ENCODE peak calls at places on chromosome 16, in four cellular contexts. S, O, C and R are unnamed samples.

GRCh38 chr16:2713985-2714774 is 5.8 kb downstream of the PRSS27 start:
- DNase-seq in S (no peak), O (no peak), C (no peak), R (no peak)

GRCh38 chr16:2663553-2664521 is 18.5 kb upstream of the KCTD5 start:
- DNase-seq in S (no peak), O (peak), C (peak), R (peak)

GRCh38 chr16:84717484-84717883 is 17.7 kb downstream of the USP10 start:
- DNase-seq in S (no peak), O (no peak), C (no peak), R (no peak)

GRCh38 chr16:1309888-1310831 is 724 bp downstream of the UBE2I start:
- DNase-seq in S (peak), O (peak), C (peak), R (peak)

GRCh38 chr16:50326835-50327465 is 41.8 kb downstream of the BRD7 start:
- DNase-seq in S (peak), O (peak), C (no peak), R (peak)

GRCh38 chr16:14963281-14964173 is 11.3 kb upstream of the PDXDC1 start:
- DNase-seq in S (no peak), O (no peak), C (no peak), R (no peak)

GRCh38 chr16:67760206-67760605 is 41.1 kb upstream of the GFOD2 start:
- DNase-seq in S (no peak), O (no peak), C (no peak), R (no peak)

GRCh38 chr16:1089439-1089821 is 6.6 kb downstream of the C1QTNF8 start:
- DNase-seq in S (no peak), O (no peak), C (no peak), R (no peak)

GRCh38 chr16:12651765-12652531 is 151.7 kb downstream of the CPPED1 start:
- DNase-seq in S (no peak), O (no peak), C (no peak), R (no peak)

GRCh38 chr16:67548265-67549126 is 13.8 kb upstream of the CTCF start:
- DNase-seq in S (no peak), O (no peak), C (peak), R (no peak)

GRCh38 chr16:3214904-3215600 is 19.9 kb downstream of the ZNF200 start:
- DNase-seq in S (no peak), O (peak), C (peak), R (no peak)

GRCh38 chr16:80208015-80208414 is 332.8 kb upstream of the DYNLRB2 start:
- DNase-seq in S (no peak), O (no peak), C (no peak), R (no peak)

DNA sequence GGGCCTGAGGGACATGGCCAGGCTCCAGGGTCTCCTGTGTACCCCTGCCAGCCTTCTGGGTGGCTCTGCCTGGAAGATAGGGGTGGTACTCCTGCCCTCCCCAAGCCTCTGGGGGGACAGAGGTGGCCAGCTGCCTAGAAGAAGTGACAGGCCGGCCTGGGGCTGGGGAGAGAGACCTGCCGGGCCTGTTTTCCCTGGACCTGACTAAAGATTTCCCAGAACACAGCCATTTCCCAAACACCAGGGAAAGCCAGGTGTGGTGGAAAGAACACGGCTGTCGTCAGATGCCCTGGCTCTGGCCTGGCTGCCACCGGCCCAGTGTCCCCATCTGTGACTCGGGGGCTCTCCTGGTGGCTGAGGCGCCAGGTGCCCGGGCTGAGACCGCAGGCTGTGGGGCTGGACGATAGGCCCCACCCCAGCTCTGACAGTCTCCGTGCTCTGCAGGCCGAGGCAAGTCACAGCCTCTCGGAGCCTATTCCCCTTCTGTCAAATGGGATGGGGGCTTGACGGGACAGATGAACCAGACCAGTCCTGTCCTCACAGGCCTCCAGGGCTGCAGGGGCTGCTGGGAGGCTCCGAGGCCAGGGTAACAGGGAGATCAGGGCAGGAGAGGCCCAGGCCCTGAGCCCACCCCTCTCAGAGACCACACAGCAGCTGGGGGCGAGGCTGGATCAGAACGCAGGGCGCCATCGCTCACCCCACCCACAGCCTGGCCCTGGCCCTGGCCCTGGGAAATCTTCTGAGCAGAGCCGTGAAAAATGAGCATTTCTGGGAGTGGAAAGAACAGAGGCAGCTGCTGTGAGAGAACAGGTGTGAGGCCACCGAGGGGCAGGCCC is 33.1 kb downstream of the CTU2 start:
- DNase-seq in S (no peak), O (no peak), C (no peak), R (no peak)
- H3K4me3 ChIP-seq in S (no peak), O (no peak), C (no peak), R (no peak)

GRCh38 chr16:87644186-87644585 is 41.9 kb downstream of the JPH3 start:
- DNase-seq in S (no peak), O (no peak), C (no peak), R (no peak)
- H3K4me3 ChIP-seq in S (no peak), O (no peak), C (no peak), R (no peak)

GRCh38 chr16:74291176-74291575 is 5.4 kb upstream of the PSMD7 start:
- DNase-seq in S (no peak), O (no peak), C (no peak), R (no peak)

GRCh38 chr16:74288065-74288464 is 8.5 kb upstream of the PSMD7 start:
- DNase-seq in S (no peak), O (no peak), C (no peak), R (no peak)

GRCh38 chr16:74291577-74292208 is 4.9 kb upstream of the PSMD7 start:
- DNase-seq in S (no peak), O (peak), C (no peak), R (no peak)

GRCh38 chr16:74296120-74296464 is 522 bp upstream of the PSMD7 start:
- DNase-seq in S (no peak), O (no peak), C (no peak), R (no peak)

GRCh38 chr16:74290356-74290755 is 6.3 kb upstream of the PSMD7 start:
- DNase-seq in S (no peak), O (no peak), C (no peak), R (no peak)
- H3K4me3 ChIP-seq in S (no peak), O (no peak), C (no peak), R (no peak)

DNA sequence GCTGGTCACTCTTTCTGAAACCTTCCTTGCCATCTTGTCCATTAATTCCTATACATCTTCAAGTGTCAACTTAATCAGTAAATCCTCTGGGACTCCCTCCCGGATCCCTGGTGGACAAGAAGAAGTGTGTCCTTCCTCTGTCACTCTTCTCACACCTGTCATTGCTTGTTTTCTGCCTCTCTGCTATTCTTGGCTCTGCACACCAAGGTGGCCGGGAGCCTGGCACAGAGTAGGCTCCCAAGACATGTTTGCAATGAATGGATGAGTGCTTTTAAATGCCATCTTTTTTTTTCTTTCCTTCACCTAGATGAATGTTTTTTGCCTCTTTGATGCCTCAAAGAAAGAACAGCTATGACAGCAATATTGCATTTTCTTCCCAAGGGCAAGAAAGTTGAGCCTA is 58.0 kb upstream of the CLEC18A start:
- DNase-seq in S (no peak), O (no peak), C (no peak), R (no peak)
- H3K4me3 ChIP-seq in S (no peak), O (no peak), C (no peak), R (no peak)

GRCh38 chr16:69105501-69106361 is at the start of gene HAS3:
- DNase-seq in S (peak), O (peak), C (no peak), R (peak)
- H3K4me3 ChIP-seq in S (peak), O (peak), C (peak), R (peak)

DNA sequence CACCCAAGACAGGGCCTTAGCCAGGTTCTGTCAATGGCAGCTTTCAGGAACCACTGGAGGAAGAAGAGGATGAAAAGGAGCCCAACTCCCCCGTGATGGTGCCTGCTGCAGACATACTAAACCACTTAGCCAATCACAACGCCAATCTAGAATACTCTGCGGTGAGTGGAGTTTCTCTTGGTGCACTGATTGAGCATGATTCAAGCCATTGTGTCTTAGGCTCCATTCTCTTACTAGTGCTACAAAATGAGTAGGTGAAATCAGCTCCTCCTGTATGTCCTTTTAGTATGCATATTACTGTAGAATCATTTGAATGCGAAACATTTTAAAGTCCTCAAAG is 1.4 kb downstream of the SETD6 start:
- DNase-seq in S (no peak), O (no peak), C (no peak), R (no peak)
- H3K4me3 ChIP-seq in S (no peak), O (peak), C (no peak), R (no peak)